ENCODE peak calls at places on chromosome X, in five cellular contexts. One of them, this sample, is unnamed.

GRCh38 chrX:52933976-52934703 is 24.2 kb downstream of the FAM156A start:
- DNase-seq in BE2C: no peak
- DNase-seq in mammary epithelial cell: no peak
- DNase-seq in testis: no peak
- DNase-seq in psoas muscle: no peak
- DNase-seq in this sample: peak; percentile 14

GRCh38 chrX:74535211-74535621 is 79.2 kb downstream of the RLIM start:
- DNase-seq in mammary epithelial cell: peak; percentile 39
- DNase-seq in testis: peak; percentile 40
- DNase-seq in BE2C: peak; percentile 8
- DNase-seq in psoas muscle: no peak
- DNase-seq in this sample: peak; percentile 59

GRCh38 chrX:149312936-149313432 is 192.1 kb downstream of the IDS start:
- DNase-seq in psoas muscle: no peak
- DNase-seq in BE2C: no peak
- DNase-seq in testis: no peak
- DNase-seq in mammary epithelial cell: no peak
- DNase-seq in this sample: no peak

GRCh38 chrX:119465555-119465954 is 2.7 kb upstream of the SLC25A5 start:
- DNase-seq in BE2C: no peak
- DNase-seq in testis: no peak
- DNase-seq in psoas muscle: no peak
- DNase-seq in mammary epithelial cell: no peak
- DNase-seq in this sample: no peak

GRCh38 chrX:68443155-68443868 is 10.0 kb upstream of the OPHN1 start:
- DNase-seq in psoas muscle: no peak
- DNase-seq in mammary epithelial cell: peak; percentile 33
- DNase-seq in BE2C: no peak
- DNase-seq in testis: no peak
- DNase-seq in this sample: no peak

GRCh38 chrX:22351966-22352365 is 79.3 kb downstream of the CBLL2 start:
- DNase-seq in psoas muscle: no peak
- DNase-seq in mammary epithelial cell: peak; percentile 16
- DNase-seq in BE2C: no peak
- DNase-seq in testis: no peak
- DNase-seq in this sample: no peak

GRCh38 chrX:147913570-147913969 is 1.9 kb downstream of the FMR1 start:
- DNase-seq in mammary epithelial cell: no peak
- DNase-seq in BE2C: no peak
- DNase-seq in testis: no peak
- DNase-seq in psoas muscle: no peak
- DNase-seq in this sample: no peak

GRCh38 chrX:63561425-63561824 is 210.3 kb upstream of the SPIN4 start:
- DNase-seq in testis: no peak
- DNase-seq in psoas muscle: no peak
- DNase-seq in mammary epithelial cell: no peak
- DNase-seq in BE2C: no peak
- DNase-seq in this sample: no peak

GRCh38 chrX:39811391-39811790 is 286.4 kb downstream of the BCOR start:
- DNase-seq in psoas muscle: peak; percentile 15
- DNase-seq in mammary epithelial cell: no peak
- DNase-seq in BE2C: peak; percentile 16
- DNase-seq in testis: no peak
- DNase-seq in this sample: no peak

GRCh38 chrX:30887288-30887687 is 1.8 kb downstream of the TAB3 start:
- DNase-seq in BE2C: no peak
- DNase-seq in testis: no peak
- DNase-seq in mammary epithelial cell: no peak
- DNase-seq in psoas muscle: no peak
- DNase-seq in this sample: no peak
- H3K4me3 ChIP-seq in BE2C: no peak overlapping the region
- H3K4me3 ChIP-seq in testis: peak overlapping the region; percentile 80
- H3K4me3 ChIP-seq in mammary epithelial cell: no peak overlapping the region
- H3K4me3 ChIP-seq in psoas muscle: no peak overlapping the region
- H3K4me3 ChIP-seq in this sample: peak overlapping the region; percentile 70

GRCh38 chrX:121763671-121764070 is 716.3 kb downstream of the GLUD2 start:
- DNase-seq in mammary epithelial cell: no peak
- DNase-seq in BE2C: no peak
- DNase-seq in psoas muscle: no peak
- DNase-seq in testis: no peak
- DNase-seq in this sample: no peak
- H3K4me1 ChIP-seq in mammary epithelial cell: no peaks in the 10 kb centered on the region
- H3K4me1 ChIP-seq in BE2C: no peaks in the 10 kb centered on the region
- H3K4me1 ChIP-seq in psoas muscle: no peaks in the 10 kb centered on the region
- H3K4me1 ChIP-seq in testis: no peaks in the 10 kb centered on the region
- H3K4me1 ChIP-seq in this sample: no peaks in the 10 kb centered on the region

GRCh38 chrX:51395474-51395806 is 62.8 kb downstream of the NUDT10 start:
- DNase-seq in BE2C: no peak
- DNase-seq in mammary epithelial cell: no peak
- DNase-seq in testis: no peak
- DNase-seq in psoas muscle: no peak
- DNase-seq in this sample: no peak
- H3K4me3 ChIP-seq in BE2C: peak overlapping the region; percentile 54
- H3K4me3 ChIP-seq in mammary epithelial cell: no peak overlapping the region
- H3K4me3 ChIP-seq in testis: peak overlapping the region; percentile 62
- H3K4me3 ChIP-seq in psoas muscle: peak overlapping the region; percentile 51
- H3K4me3 ChIP-seq in this sample: peak overlapping the region; percentile 43

DNA sequence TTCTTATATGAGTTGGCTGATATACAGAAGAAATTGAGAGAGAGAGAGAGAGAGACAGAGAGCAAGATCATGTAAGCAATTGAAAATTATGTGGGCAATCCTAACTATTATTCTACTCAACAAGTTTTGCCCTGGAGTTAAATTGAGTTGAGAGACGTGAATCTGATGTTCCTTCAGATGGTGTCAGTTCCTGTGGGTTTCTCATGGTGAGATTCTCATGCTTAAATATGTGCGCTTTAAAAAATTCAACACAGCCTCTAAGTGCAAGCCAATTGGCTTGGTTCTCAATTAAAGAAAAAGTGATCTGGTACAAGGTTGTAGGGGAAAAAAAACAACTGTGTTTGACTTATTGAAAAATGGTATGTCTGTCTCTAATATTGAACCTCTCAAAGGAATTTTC is 35.4 kb upstream of the PLAC1 start:
- DNase-seq in BE2C: no peak
- DNase-seq in psoas muscle: no peak
- DNase-seq in mammary epithelial cell: no peak
- DNase-seq in testis: no peak
- DNase-seq in this sample: no peak
- H3K4me1 ChIP-seq in BE2C: no peaks in the 10 kb centered on the region
- H3K4me1 ChIP-seq in psoas muscle: peaks cover 6% of the 10 kb centered on the region
- H3K4me1 ChIP-seq in mammary epithelial cell: peaks cover 26% of the 10 kb centered on the region
- H3K4me1 ChIP-seq in testis: no peaks in the 10 kb centered on the region
- H3K4me1 ChIP-seq in this sample: no peaks in the 10 kb centered on the region

GRCh38 chrX:111581086-111581485 is 69.6 kb downstream of the SERTM2 start:
- DNase-seq in testis: no peak
- DNase-seq in mammary epithelial cell: peak; percentile 6
- DNase-seq in psoas muscle: no peak
- DNase-seq in BE2C: no peak
- DNase-seq in this sample: no peak

GRCh38 chrX:111585337-111585736 is 73.9 kb downstream of the SERTM2 start:
- DNase-seq in psoas muscle: no peak
- DNase-seq in testis: no peak
- DNase-seq in BE2C: no peak
- DNase-seq in mammary epithelial cell: no peak
- DNase-seq in this sample: peak; percentile 22
- H3K4me3 ChIP-seq in psoas muscle: no peak overlapping the region
- H3K4me3 ChIP-seq in testis: no peak overlapping the region
- H3K4me3 ChIP-seq in BE2C: no peak overlapping the region
- H3K4me3 ChIP-seq in mammary epithelial cell: no peak overlapping the region
- H3K4me3 ChIP-seq in this sample: no peak overlapping the region

DNA sequence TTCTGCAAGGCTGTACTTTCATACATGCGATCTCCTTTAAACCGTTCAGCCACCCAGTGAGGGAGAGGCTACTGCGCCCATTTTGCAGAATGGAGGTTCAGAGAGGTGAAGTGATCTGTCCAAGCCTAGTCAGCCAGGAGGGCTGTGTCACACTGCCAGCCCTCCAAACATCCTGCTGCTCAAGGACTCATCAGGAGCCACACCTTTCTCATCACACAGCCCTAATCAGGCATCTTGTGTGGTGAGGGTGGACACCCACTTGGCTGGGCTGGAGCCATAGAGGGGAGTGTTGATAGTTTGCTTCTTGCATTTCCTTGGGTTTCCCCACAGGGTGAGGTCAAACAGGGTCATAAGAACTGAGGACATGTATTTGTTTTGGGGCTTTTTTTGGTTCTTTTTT is 5.4 kb upstream of the CXCR3 start:
- DNase-seq in mammary epithelial cell: no peak
- DNase-seq in psoas muscle: no peak
- DNase-seq in testis: no peak
- DNase-seq in BE2C: no peak
- DNase-seq in this sample: no peak
- H3K4me1 ChIP-seq in mammary epithelial cell: peaks cover 8% of the 10 kb centered on the region
- H3K4me1 ChIP-seq in psoas muscle: peaks cover 15% of the 10 kb centered on the region
- H3K4me1 ChIP-seq in testis: peaks cover 5% of the 10 kb centered on the region
- H3K4me1 ChIP-seq in BE2C: no peaks in the 10 kb centered on the region
- H3K4me1 ChIP-seq in this sample: no peaks in the 10 kb centered on the region

DNA sequence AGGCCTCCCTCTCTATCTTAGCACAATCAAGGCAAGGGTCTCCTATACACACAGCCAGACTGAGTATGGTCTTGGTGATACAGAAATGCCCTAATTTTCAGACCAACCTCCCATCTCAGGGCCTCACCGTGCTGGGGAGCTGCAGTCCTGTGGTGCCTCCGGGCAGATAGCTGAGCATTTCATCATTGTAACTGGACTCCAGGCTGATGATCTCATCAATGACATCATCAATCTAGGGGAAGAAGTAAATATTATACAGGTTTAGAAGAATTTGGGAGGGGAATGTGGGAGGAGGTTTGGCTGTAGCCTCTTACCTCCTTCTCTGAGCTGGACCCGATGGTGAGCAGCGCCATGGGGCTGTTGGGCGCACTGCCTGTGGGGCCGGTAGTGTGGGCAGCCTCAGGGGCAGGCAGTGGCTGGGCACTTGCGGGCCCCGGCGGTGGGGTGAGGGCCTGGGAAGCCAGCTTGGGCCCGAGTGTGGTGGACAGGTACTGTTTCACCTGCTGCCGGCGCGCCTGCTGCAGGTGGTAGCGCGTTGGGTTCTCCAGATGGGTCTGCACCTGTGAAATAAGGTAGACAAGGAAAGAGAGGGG is 5.2 kb downstream of the TFE3 start:
- DNase-seq in BE2C: no peak
- DNase-seq in mammary epithelial cell: no peak
- DNase-seq in testis: no peak
- DNase-seq in psoas muscle: no peak
- DNase-seq in this sample: no peak
- H3K4me3 ChIP-seq in BE2C: no peak overlapping the region
- H3K4me3 ChIP-seq in mammary epithelial cell: no peak overlapping the region
- H3K4me3 ChIP-seq in testis: no peak overlapping the region
- H3K4me3 ChIP-seq in psoas muscle: no peak overlapping the region
- H3K4me3 ChIP-seq in this sample: no peak overlapping the region

This sample was measured in HAP-1.